ENCODE peak calls at places on chromosome 3, in seven cellular contexts. Q is AG04450, G is NCI-H2107, E is left cardiac atrium, F is substantia nigra, L is stomach, N is activated gamma-delta T cell. Y is an unnamed sample.
A peak's percentile ranks its signal among the peaks of the same experiment; 100 is the strongest.

GRCh38 chr3:46676601-46677071 is 16.8 kb downstream of the ALS2CL start:
- DNase-seq in Q (no peak), G (no peak), E (peak; percentile 20), F (no peak), L (no peak), N (no peak), Y (no peak)

GRCh38 chr3:66037330-66037985 is 1.3 kb downstream of the MAGI1 start:
- DNase-seq in Q (no peak), G (no peak), E (peak; percentile 59), F (peak; percentile 46), L (peak; percentile 60), N (no peak), Y (peak; percentile 42)

GRCh38 chr3:191237045-191237882 is 38.2 kb downstream of the OSTN start:
- DNase-seq in Q (no peak), G (no peak), E (no peak), F (no peak), L (no peak), N (no peak), Y (no peak)

GRCh38 chr3:102576651-102577050 is 141.8 kb downstream of the ZPLD1 start:
- DNase-seq in Q (no peak), G (no peak), E (no peak), F (no peak), L (no peak), N (no peak), Y (no peak)

GRCh38 chr3:128170866-128171516 is 17.7 kb downstream of the EEFSEC start:
- DNase-seq in Q (peak; percentile 67), G (peak; percentile 69), E (peak; percentile 65), F (peak; percentile 56), L (peak; percentile 34), N (no peak), Y (peak; percentile 60)

GRCh38 chr3:33798113-33798417 is 365 bp upstream of the PDCD6IP start:
- DNase-seq in Q (no peak), G (no peak), E (no peak), F (no peak), L (no peak), N (no peak), Y (no peak)

GRCh38 chr3:53818221-53819162 is 27.7 kb downstream of the CHDH start:
- DNase-seq in Q (no peak), G (no peak), E (no peak), F (no peak), L (peak; percentile 4), N (no peak), Y (no peak)

GRCh38 chr3:158261371-158261991 is 151.6 kb downstream of the RSRC1 start:
- DNase-seq in Q (no peak), G (no peak), E (no peak), F (no peak), L (no peak), N (no peak), Y (no peak)

GRCh38 chr3:107806021-107806420 is 283.3 kb downstream of the BBX start:
- DNase-seq in Q (no peak), G (no peak), E (no peak), F (no peak), L (no peak), N (no peak), Y (no peak)

GRCh38 chr3:152405915-152406802 is 137.4 kb downstream of the MBNL1 start:
- DNase-seq in Q (peak; percentile 59), G (peak; percentile 57), E (no peak), F (no peak), L (no peak), N (no peak), Y (peak; percentile 31)

GRCh38 chr3:154137036-154137435 is 15.8 kb downstream of the ARHGEF26 start:
- DNase-seq in Q (no peak), G (no peak), E (no peak), F (no peak), L (no peak), N (no peak), Y (no peak)

GRCh38 chr3:12427551-12427950 is 56.7 kb upstream of the TSEN2 start:
- DNase-seq in Q (no peak), G (no peak), E (no peak), F (no peak), L (no peak), N (no peak), Y (no peak)

Y was measured in kidney glomerular epithelial cell.